ENCODE peak calls at places on chromosomes 4 and X, in eight cellular contexts. One of them, this sample, is unnamed.

GRCh38 chr4:157115613-157116340 is 39.8 kb downstream of the GLRB start:
- DNase-seq in GM13977: no peak
- DNase-seq in tibial nerve: no peak
- DNase-seq in posterior vena cava: no peak
- DNase-seq in suprapubic skin: no peak
- DNase-seq in psoas muscle: no peak
- DNase-seq in Kasumi-1: no peak
- DNase-seq in IMR-90: peak
- DNase-seq in this sample: peak

GRCh38 chrX:39619182-39620009 is 478.4 kb downstream of the BCOR start:
- DNase-seq in posterior vena cava: no peak
- DNase-seq in IMR-90: no peak
- DNase-seq in Kasumi-1: no peak
- DNase-seq in GM13977: no peak
- DNase-seq in suprapubic skin: no peak
- DNase-seq in tibial nerve: no peak
- DNase-seq in psoas muscle: no peak
- DNase-seq in this sample: no peak

GRCh38 chr4:59689149-59689548 is 1511.0 kb upstream of the ADGRL3 start:
- DNase-seq in Kasumi-1: no peak
- DNase-seq in psoas muscle: no peak
- DNase-seq in suprapubic skin: no peak
- DNase-seq in tibial nerve: no peak
- DNase-seq in GM13977: no peak
- DNase-seq in IMR-90: no peak
- DNase-seq in posterior vena cava: no peak
- DNase-seq in this sample: no peak

GRCh38 chrX:23935116-23935515 is 27.3 kb downstream of the CXorf58 start:
- DNase-seq in psoas muscle: no peak
- DNase-seq in posterior vena cava: no peak
- DNase-seq in IMR-90: no peak
- DNase-seq in GM13977: no peak
- DNase-seq in Kasumi-1: no peak
- DNase-seq in suprapubic skin: no peak
- DNase-seq in tibial nerve: no peak
- DNase-seq in this sample: no peak

GRCh38 chr4:2243682-2244380 is 1.9 kb upstream of the HAUS3 start:
- DNase-seq in GM13977: peak
- DNase-seq in IMR-90: peak
- DNase-seq in tibial nerve: no peak
- DNase-seq in posterior vena cava: peak
- DNase-seq in suprapubic skin: peak
- DNase-seq in Kasumi-1: peak
- DNase-seq in psoas muscle: peak
- DNase-seq in this sample: peak

GRCh38 chr4:73707918-73708577 is 32.3 kb upstream of the CXCL8 start:
- DNase-seq in psoas muscle: peak
- DNase-seq in IMR-90: peak
- DNase-seq in Kasumi-1: peak
- DNase-seq in suprapubic skin: no peak
- DNase-seq in tibial nerve: no peak
- DNase-seq in GM13977: no peak
- DNase-seq in posterior vena cava: peak
- DNase-seq in this sample: peak

GRCh38 chrX:46873746-46874145 is 36.9 kb downstream of the RP2 start:
- DNase-seq in psoas muscle: no peak
- DNase-seq in GM13977: no peak
- DNase-seq in posterior vena cava: no peak
- DNase-seq in tibial nerve: no peak
- DNase-seq in IMR-90: peak
- DNase-seq in suprapubic skin: no peak
- DNase-seq in Kasumi-1: no peak
- DNase-seq in this sample: no peak

GRCh38 chr4:71689822-71690221 is 94.1 kb downstream of the GC start:
- DNase-seq in GM13977: no peak
- DNase-seq in tibial nerve: no peak
- DNase-seq in IMR-90: no peak
- DNase-seq in psoas muscle: no peak
- DNase-seq in Kasumi-1: no peak
- DNase-seq in suprapubic skin: no peak
- DNase-seq in posterior vena cava: no peak
- DNase-seq in this sample: no peak

GRCh38 chr4:20764353-20764752 is 64.1 kb downstream of the PACRGL start:
- DNase-seq in IMR-90: peak
- DNase-seq in GM13977: no peak
- DNase-seq in tibial nerve: no peak
- DNase-seq in Kasumi-1: no peak
- DNase-seq in posterior vena cava: no peak
- DNase-seq in psoas muscle: no peak
- DNase-seq in suprapubic skin: no peak
- DNase-seq in this sample: no peak

GRCh38 chr4:56424697-56425514 is 10.5 kb downstream of the PPAT start:
- DNase-seq in IMR-90: peak
- DNase-seq in GM13977: peak
- DNase-seq in posterior vena cava: no peak
- DNase-seq in suprapubic skin: no peak
- DNase-seq in psoas muscle: no peak
- DNase-seq in tibial nerve: no peak
- DNase-seq in Kasumi-1: peak
- DNase-seq in this sample: no peak

GRCh38 chr4:101414496-101414895 is 67.2 kb upstream of the PPP3CA start:
- DNase-seq in suprapubic skin: no peak
- DNase-seq in GM13977: no peak
- DNase-seq in posterior vena cava: no peak
- DNase-seq in tibial nerve: no peak
- DNase-seq in Kasumi-1: no peak
- DNase-seq in psoas muscle: no peak
- DNase-seq in IMR-90: no peak
- DNase-seq in this sample: no peak